ENCODE peak calls at places on chromosomes 13 and 19, in ten cellular contexts. One of them, this sample, is unnamed.

GRCh38 chr19:18373892-18374629 is 11.9 kb upstream of the GDF15 start:
- DNase-seq in tibial artery: peak
- DNase-seq in GM23248: peak
- DNase-seq in pancreas: peak
- DNase-seq in heart right ventricle: peak
- DNase-seq in HFF-Myc: peak
- DNase-seq in lung: peak
- DNase-seq in skeletal muscle cell: peak
- DNase-seq in foreskin fibroblast: peak
- DNase-seq in fibroblast of lung: peak
- DNase-seq in this sample: peak

GRCh38 chr19:42440357-42441046 is 2.2 kb downstream of the CXCL17 start:
- DNase-seq in tibial artery: peak
- DNase-seq in GM23248: peak
- DNase-seq in pancreas: peak
- DNase-seq in heart right ventricle: peak
- DNase-seq in HFF-Myc: no peak
- DNase-seq in lung: peak
- DNase-seq in skeletal muscle cell: no peak
- DNase-seq in foreskin fibroblast: peak
- DNase-seq in fibroblast of lung: peak
- DNase-seq in this sample: no peak

GRCh38 chr13:110421696-110422395 is 114.8 kb downstream of the COL4A2 start:
- DNase-seq in tibial artery: no peak
- DNase-seq in GM23248: no peak
- DNase-seq in pancreas: no peak
- DNase-seq in heart right ventricle: no peak
- DNase-seq in HFF-Myc: no peak
- DNase-seq in lung: no peak
- DNase-seq in skeletal muscle cell: peak
- DNase-seq in foreskin fibroblast: peak
- DNase-seq in fibroblast of lung: peak
- DNase-seq in this sample: no peak

GRCh38 chr13:45851171-45851889 is at the start of gene SIAH3:
- DNase-seq in tibial artery: no peak
- DNase-seq in GM23248: peak
- DNase-seq in pancreas: no peak
- DNase-seq in heart right ventricle: no peak
- DNase-seq in HFF-Myc: no peak
- DNase-seq in lung: no peak
- DNase-seq in skeletal muscle cell: no peak
- DNase-seq in foreskin fibroblast: no peak
- DNase-seq in fibroblast of lung: peak
- DNase-seq in this sample: no peak

GRCh38 chr13:30159446-30159839 is 147.9 kb downstream of the KATNAL1 start:
- DNase-seq in tibial artery: peak
- DNase-seq in GM23248: peak
- DNase-seq in pancreas: no peak
- DNase-seq in heart right ventricle: no peak
- DNase-seq in HFF-Myc: peak
- DNase-seq in lung: no peak
- DNase-seq in skeletal muscle cell: peak
- DNase-seq in foreskin fibroblast: peak
- DNase-seq in fibroblast of lung: peak
- DNase-seq in this sample: no peak

GRCh38 chr13:109330941-109331340 is 455.4 kb downstream of the IRS2 start:
- DNase-seq in tibial artery: no peak
- DNase-seq in GM23248: peak
- DNase-seq in pancreas: no peak
- DNase-seq in heart right ventricle: no peak
- DNase-seq in HFF-Myc: no peak
- DNase-seq in lung: no peak
- DNase-seq in skeletal muscle cell: peak
- DNase-seq in foreskin fibroblast: peak
- DNase-seq in fibroblast of lung: peak
- DNase-seq in this sample: no peak

GRCh38 chr19:23565256-23565655 is 121.8 kb downstream of the ZNF675 start:
- DNase-seq in tibial artery: no peak
- DNase-seq in GM23248: no peak
- DNase-seq in pancreas: no peak
- DNase-seq in heart right ventricle: no peak
- DNase-seq in HFF-Myc: no peak
- DNase-seq in lung: no peak
- DNase-seq in skeletal muscle cell: no peak
- DNase-seq in foreskin fibroblast: no peak
- DNase-seq in fibroblast of lung: no peak
- DNase-seq in this sample: no peak

GRCh38 chr13:51614350-51614786 is 30.1 kb downstream of the WDFY2 start:
- DNase-seq in tibial artery: no peak
- DNase-seq in GM23248: peak
- DNase-seq in pancreas: no peak
- DNase-seq in heart right ventricle: no peak
- DNase-seq in HFF-Myc: no peak
- DNase-seq in lung: no peak
- DNase-seq in skeletal muscle cell: no peak
- DNase-seq in foreskin fibroblast: peak
- DNase-seq in fibroblast of lung: no peak
- DNase-seq in this sample: no peak

GRCh38 chr13:98214707-98215106 is 37.6 kb upstream of the RNF113B start:
- DNase-seq in tibial artery: no peak
- DNase-seq in GM23248: no peak
- DNase-seq in pancreas: no peak
- DNase-seq in heart right ventricle: no peak
- DNase-seq in HFF-Myc: no peak
- DNase-seq in lung: peak
- DNase-seq in skeletal muscle cell: no peak
- DNase-seq in foreskin fibroblast: no peak
- DNase-seq in fibroblast of lung: no peak
- DNase-seq in this sample: no peak

GRCh38 chr13:48595330-48596127 is 58.2 kb upstream of the CYSLTR2 start:
- DNase-seq in tibial artery: no peak
- DNase-seq in GM23248: peak
- DNase-seq in pancreas: peak
- DNase-seq in heart right ventricle: no peak
- DNase-seq in HFF-Myc: peak
- DNase-seq in lung: peak
- DNase-seq in skeletal muscle cell: peak
- DNase-seq in foreskin fibroblast: peak
- DNase-seq in fibroblast of lung: peak
- DNase-seq in this sample: no peak

GRCh38 chr13:23550164-23550563 is 20.0 kb upstream of the TNFRSF19 start:
- DNase-seq in tibial artery: no peak
- DNase-seq in GM23248: no peak
- DNase-seq in pancreas: no peak
- DNase-seq in heart right ventricle: no peak
- DNase-seq in HFF-Myc: no peak
- DNase-seq in lung: no peak
- DNase-seq in skeletal muscle cell: no peak
- DNase-seq in foreskin fibroblast: no peak
- DNase-seq in fibroblast of lung: no peak
- DNase-seq in this sample: no peak

GRCh38 chr19:21751379-21751778 is 16.0 kb downstream of the ZNF100 start:
- DNase-seq in tibial artery: no peak
- DNase-seq in GM23248: peak
- DNase-seq in pancreas: no peak
- DNase-seq in heart right ventricle: no peak
- DNase-seq in HFF-Myc: no peak
- DNase-seq in lung: no peak
- DNase-seq in skeletal muscle cell: peak
- DNase-seq in foreskin fibroblast: peak
- DNase-seq in fibroblast of lung: peak
- DNase-seq in this sample: no peak

GRCh38 chr13:36945078-36945477 is 25.0 kb upstream of the SMAD9 start:
- DNase-seq in tibial artery: no peak
- DNase-seq in GM23248: no peak
- DNase-seq in pancreas: no peak
- DNase-seq in heart right ventricle: no peak
- DNase-seq in HFF-Myc: no peak
- DNase-seq in lung: no peak
- DNase-seq in skeletal muscle cell: no peak
- DNase-seq in foreskin fibroblast: no peak
- DNase-seq in fibroblast of lung: no peak
- DNase-seq in this sample: no peak

GRCh38 chr13:110942248-110942981 is 27.5 kb upstream of the ANKRD10 start:
- DNase-seq in tibial artery: no peak
- DNase-seq in GM23248: no peak
- DNase-seq in pancreas: no peak
- DNase-seq in heart right ventricle: no peak
- DNase-seq in HFF-Myc: no peak
- DNase-seq in lung: no peak
- DNase-seq in skeletal muscle cell: no peak
- DNase-seq in foreskin fibroblast: no peak
- DNase-seq in fibroblast of lung: no peak
- DNase-seq in this sample: no peak

GRCh38 chr13:92355213-92355612 is 871.4 kb upstream of the GPC6 start:
- DNase-seq in tibial artery: no peak
- DNase-seq in GM23248: no peak
- DNase-seq in pancreas: no peak
- DNase-seq in heart right ventricle: no peak
- DNase-seq in HFF-Myc: no peak
- DNase-seq in lung: no peak
- DNase-seq in skeletal muscle cell: no peak
- DNase-seq in foreskin fibroblast: no peak
- DNase-seq in fibroblast of lung: peak
- DNase-seq in this sample: no peak

GRCh38 chr13:114089751-114090400 is 42.5 kb downstream of the RASA3 start:
- DNase-seq in tibial artery: peak
- DNase-seq in GM23248: no peak
- DNase-seq in pancreas: no peak
- DNase-seq in heart right ventricle: no peak
- DNase-seq in HFF-Myc: no peak
- DNase-seq in lung: no peak
- DNase-seq in skeletal muscle cell: no peak
- DNase-seq in foreskin fibroblast: no peak
- DNase-seq in fibroblast of lung: no peak
- DNase-seq in this sample: no peak

GRCh38 chr13:84896128-84896527 is 903.1 kb downstream of the SLITRK6 start:
- DNase-seq in tibial artery: no peak
- DNase-seq in GM23248: peak
- DNase-seq in pancreas: no peak
- DNase-seq in heart right ventricle: no peak
- DNase-seq in HFF-Myc: peak
- DNase-seq in lung: no peak
- DNase-seq in skeletal muscle cell: peak
- DNase-seq in foreskin fibroblast: peak
- DNase-seq in fibroblast of lung: peak
- DNase-seq in this sample: no peak

GRCh38 chr13:36344173-36344572 is 2.0 kb downstream of the SPART start:
- DNase-seq in tibial artery: no peak
- DNase-seq in GM23248: peak
- DNase-seq in pancreas: no peak
- DNase-seq in heart right ventricle: no peak
- DNase-seq in HFF-Myc: no peak
- DNase-seq in lung: no peak
- DNase-seq in skeletal muscle cell: peak
- DNase-seq in foreskin fibroblast: peak
- DNase-seq in fibroblast of lung: peak
- DNase-seq in this sample: no peak

GRCh38 chr19:44280916-44281315 is 21.2 kb downstream of the ZNF233 start:
- DNase-seq in tibial artery: no peak
- DNase-seq in GM23248: no peak
- DNase-seq in pancreas: no peak
- DNase-seq in heart right ventricle: no peak
- DNase-seq in HFF-Myc: no peak
- DNase-seq in lung: no peak
- DNase-seq in skeletal muscle cell: no peak
- DNase-seq in foreskin fibroblast: no peak
- DNase-seq in fibroblast of lung: no peak
- DNase-seq in this sample: no peak

GRCh38 chr19:16444273-16444597 is 27.5 kb downstream of the EPS15L1 start:
- DNase-seq in tibial artery: no peak
- DNase-seq in GM23248: no peak
- DNase-seq in pancreas: no peak
- DNase-seq in heart right ventricle: no peak
- DNase-seq in HFF-Myc: no peak
- DNase-seq in lung: no peak
- DNase-seq in skeletal muscle cell: no peak
- DNase-seq in foreskin fibroblast: no peak
- DNase-seq in fibroblast of lung: no peak
- DNase-seq in this sample: no peak
- H3K4me3 ChIP-seq in tibial artery: no peak
- H3K4me3 ChIP-seq in GM23248: no peak
- H3K4me3 ChIP-seq in pancreas: no peak
- H3K4me3 ChIP-seq in heart right ventricle: no peak
- H3K4me3 ChIP-seq in HFF-Myc: no peak
- H3K4me3 ChIP-seq in lung: no peak
- H3K4me3 ChIP-seq in skeletal muscle cell: no peak
- H3K4me3 ChIP-seq in foreskin fibroblast: no peak
- H3K4me3 ChIP-seq in fibroblast of lung: no peak
- H3K4me3 ChIP-seq in this sample: no peak

GRCh38 chr19:35715355-35715809 is 2.4 kb upstream of the KMT2B start:
- DNase-seq in tibial artery: no peak
- DNase-seq in GM23248: no peak
- DNase-seq in pancreas: no peak
- DNase-seq in heart right ventricle: no peak
- DNase-seq in HFF-Myc: no peak
- DNase-seq in lung: no peak
- DNase-seq in skeletal muscle cell: no peak
- DNase-seq in foreskin fibroblast: no peak
- DNase-seq in fibroblast of lung: no peak
- DNase-seq in this sample: no peak
- H3K4me3 ChIP-seq in tibial artery: peak
- H3K4me3 ChIP-seq in GM23248: no peak
- H3K4me3 ChIP-seq in pancreas: peak
- H3K4me3 ChIP-seq in heart right ventricle: peak
- H3K4me3 ChIP-seq in HFF-Myc: peak
- H3K4me3 ChIP-seq in lung: no peak
- H3K4me3 ChIP-seq in skeletal muscle cell: no peak
- H3K4me3 ChIP-seq in foreskin fibroblast: no peak
- H3K4me3 ChIP-seq in fibroblast of lung: peak
- H3K4me3 ChIP-seq in this sample: no peak

GRCh38 chr19:46487178-46487801 is 8.4 kb downstream of the PNMA8B start:
- DNase-seq in tibial artery: no peak
- DNase-seq in GM23248: peak
- DNase-seq in pancreas: no peak
- DNase-seq in heart right ventricle: no peak
- DNase-seq in HFF-Myc: no peak
- DNase-seq in lung: no peak
- DNase-seq in skeletal muscle cell: no peak
- DNase-seq in foreskin fibroblast: no peak
- DNase-seq in fibroblast of lung: no peak
- DNase-seq in this sample: no peak
- H3K4me3 ChIP-seq in tibial artery: peak
- H3K4me3 ChIP-seq in GM23248: peak
- H3K4me3 ChIP-seq in pancreas: no peak
- H3K4me3 ChIP-seq in heart right ventricle: peak
- H3K4me3 ChIP-seq in HFF-Myc: peak
- H3K4me3 ChIP-seq in lung: no peak
- H3K4me3 ChIP-seq in skeletal muscle cell: peak
- H3K4me3 ChIP-seq in foreskin fibroblast: peak
- H3K4me3 ChIP-seq in fibroblast of lung: peak
- H3K4me3 ChIP-seq in this sample: peak

DNA sequence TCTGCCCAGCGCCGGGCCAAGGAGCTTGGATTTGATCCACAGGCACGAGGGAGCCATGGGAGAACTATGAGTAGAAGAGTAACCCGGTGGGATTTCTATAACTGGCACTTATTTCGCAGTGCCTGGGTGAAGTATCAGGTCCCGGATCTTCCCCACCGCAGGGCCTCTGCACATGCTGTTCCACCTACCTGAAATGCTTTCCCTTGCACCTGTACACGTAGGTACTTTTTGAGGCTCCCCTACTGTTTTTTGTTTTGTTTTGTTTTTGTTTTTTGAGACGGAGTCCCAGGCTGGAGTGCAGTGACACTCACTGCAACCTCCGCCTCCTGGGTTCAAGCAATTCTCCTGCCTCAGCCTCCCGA is 402 bp upstream of the KANK3 start:
- DNase-seq in tibial artery: no peak
- DNase-seq in GM23248: no peak
- DNase-seq in pancreas: no peak
- DNase-seq in heart right ventricle: no peak
- DNase-seq in HFF-Myc: no peak
- DNase-seq in lung: no peak
- DNase-seq in skeletal muscle cell: no peak
- DNase-seq in foreskin fibroblast: no peak
- DNase-seq in fibroblast of lung: no peak
- DNase-seq in this sample: no peak
- H3K4me3 ChIP-seq in tibial artery: peak
- H3K4me3 ChIP-seq in GM23248: peak
- H3K4me3 ChIP-seq in pancreas: no peak
- H3K4me3 ChIP-seq in heart right ventricle: peak
- H3K4me3 ChIP-seq in HFF-Myc: no peak
- H3K4me3 ChIP-seq in lung: no peak
- H3K4me3 ChIP-seq in skeletal muscle cell: peak
- H3K4me3 ChIP-seq in foreskin fibroblast: peak
- H3K4me3 ChIP-seq in fibroblast of lung: no peak
- H3K4me3 ChIP-seq in this sample: peak